ENCODE peak calls at places on chromosome 11, in four cellular contexts. One of them, this sample, is unnamed.

GRCh38 chr11:122434786-122435185 is 220.7 kb upstream of the UBASH3B start:
- DNase-seq in progenitor cell of endocrine pancreas: no peak
- DNase-seq in NCI-H345: no peak
- DNase-seq in activated CD4-positive, alpha-beta T cell treated with anti-CD3 and anti-CD28 coated beads for 48 hours: no peak
- DNase-seq in this sample: no peak

GRCh38 chr11:34269031-34269430 is 88.8 kb downstream of the ABTB2 start:
- DNase-seq in progenitor cell of endocrine pancreas: no peak
- DNase-seq in NCI-H345: no peak
- DNase-seq in activated CD4-positive, alpha-beta T cell treated with anti-CD3 and anti-CD28 coated beads for 48 hours: no peak
- DNase-seq in this sample: no peak

GRCh38 chr11:75715688-75716087 is 1.9 kb upstream of the MOGAT2 start:
- DNase-seq in progenitor cell of endocrine pancreas: no peak
- DNase-seq in NCI-H345: no peak
- DNase-seq in activated CD4-positive, alpha-beta T cell treated with anti-CD3 and anti-CD28 coated beads for 48 hours: no peak
- DNase-seq in this sample: no peak

GRCh38 chr11:129595043-129595962 is 219.7 kb downstream of the BARX2 start:
- DNase-seq in progenitor cell of endocrine pancreas: no peak
- DNase-seq in NCI-H345: no peak
- DNase-seq in activated CD4-positive, alpha-beta T cell treated with anti-CD3 and anti-CD28 coated beads for 48 hours: no peak
- DNase-seq in this sample: no peak

GRCh38 chr11:77126861-77127673 is 979 bp upstream of the MYO7A start:
- DNase-seq in progenitor cell of endocrine pancreas: peak
- DNase-seq in NCI-H345: peak
- DNase-seq in activated CD4-positive, alpha-beta T cell treated with anti-CD3 and anti-CD28 coated beads for 48 hours: peak
- DNase-seq in this sample: no peak

GRCh38 chr11:127385071-127385470 is 384.5 kb upstream of the KIRREL3 start:
- DNase-seq in progenitor cell of endocrine pancreas: no peak
- DNase-seq in NCI-H345: no peak
- DNase-seq in activated CD4-positive, alpha-beta T cell treated with anti-CD3 and anti-CD28 coated beads for 48 hours: no peak
- DNase-seq in this sample: no peak

GRCh38 chr11:134432776-134433175 is 20.7 kb upstream of the B3GAT1 start:
- DNase-seq in progenitor cell of endocrine pancreas: no peak
- DNase-seq in NCI-H345: no peak
- DNase-seq in activated CD4-positive, alpha-beta T cell treated with anti-CD3 and anti-CD28 coated beads for 48 hours: no peak
- DNase-seq in this sample: no peak

GRCh38 chr11:44927174-44927661 is 23.5 kb downstream of the TP53I11 start:
- DNase-seq in progenitor cell of endocrine pancreas: peak
- DNase-seq in NCI-H345: peak
- DNase-seq in activated CD4-positive, alpha-beta T cell treated with anti-CD3 and anti-CD28 coated beads for 48 hours: peak
- DNase-seq in this sample: peak

GRCh38 chr11:111944651-111945051 is 7.5 kb downstream of the DIXDC1 start:
- DNase-seq in progenitor cell of endocrine pancreas: no peak
- DNase-seq in NCI-H345: no peak
- DNase-seq in activated CD4-positive, alpha-beta T cell treated with anti-CD3 and anti-CD28 coated beads for 48 hours: peak
- DNase-seq in this sample: no peak

GRCh38 chr11:67117667-67118058 is 1.4 kb upstream of the KDM2A start:
- DNase-seq in progenitor cell of endocrine pancreas: no peak
- DNase-seq in NCI-H345: peak
- DNase-seq in activated CD4-positive, alpha-beta T cell treated with anti-CD3 and anti-CD28 coated beads for 48 hours: peak
- DNase-seq in this sample: no peak

GRCh38 chr11:120031156-120031555 is 106.8 kb downstream of the TRIM29 start:
- DNase-seq in progenitor cell of endocrine pancreas: no peak
- DNase-seq in NCI-H345: no peak
- DNase-seq in activated CD4-positive, alpha-beta T cell treated with anti-CD3 and anti-CD28 coated beads for 48 hours: no peak
- DNase-seq in this sample: no peak

GRCh38 chr11:79942071-79942470 is 501.2 kb upstream of the TENM4 start:
- DNase-seq in progenitor cell of endocrine pancreas: no peak
- DNase-seq in NCI-H345: no peak
- DNase-seq in activated CD4-positive, alpha-beta T cell treated with anti-CD3 and anti-CD28 coated beads for 48 hours: no peak
- DNase-seq in this sample: no peak

GRCh38 chr11:112886707-112887370 is 74.4 kb upstream of the NCAM1 start:
- DNase-seq in progenitor cell of endocrine pancreas: no peak
- DNase-seq in NCI-H345: no peak
- DNase-seq in activated CD4-positive, alpha-beta T cell treated with anti-CD3 and anti-CD28 coated beads for 48 hours: no peak
- DNase-seq in this sample: no peak

GRCh38 chr11:1531961-1532586 is 40.0 kb downstream of the DUSP8 start:
- DNase-seq in progenitor cell of endocrine pancreas: no peak
- DNase-seq in NCI-H345: no peak
- DNase-seq in activated CD4-positive, alpha-beta T cell treated with anti-CD3 and anti-CD28 coated beads for 48 hours: no peak
- DNase-seq in this sample: no peak

GRCh38 chr11:35354644-35355043 is 64.7 kb downstream of the SLC1A2 start:
- DNase-seq in progenitor cell of endocrine pancreas: no peak
- DNase-seq in NCI-H345: no peak
- DNase-seq in activated CD4-positive, alpha-beta T cell treated with anti-CD3 and anti-CD28 coated beads for 48 hours: no peak
- DNase-seq in this sample: no peak

GRCh38 chr11:61482513-61482912 is 26.0 kb upstream of the LRRC10B start:
- DNase-seq in progenitor cell of endocrine pancreas: peak
- DNase-seq in NCI-H345: no peak
- DNase-seq in activated CD4-positive, alpha-beta T cell treated with anti-CD3 and anti-CD28 coated beads for 48 hours: peak
- DNase-seq in this sample: no peak

GRCh38 chr11:12189543-12190235 is 79.3 kb downstream of the MICAL2 start:
- DNase-seq in progenitor cell of endocrine pancreas: no peak
- DNase-seq in NCI-H345: peak
- DNase-seq in activated CD4-positive, alpha-beta T cell treated with anti-CD3 and anti-CD28 coated beads for 48 hours: peak
- DNase-seq in this sample: no peak

GRCh38 chr11:11836676-11837231 is 5.0 kb upstream of the USP47 start:
- DNase-seq in progenitor cell of endocrine pancreas: no peak
- DNase-seq in NCI-H345: no peak
- DNase-seq in activated CD4-positive, alpha-beta T cell treated with anti-CD3 and anti-CD28 coated beads for 48 hours: no peak
- DNase-seq in this sample: no peak

GRCh38 chr11:85779956-85780640 is 30.8 kb downstream of the SYTL2 start:
- DNase-seq in progenitor cell of endocrine pancreas: no peak
- DNase-seq in NCI-H345: no peak
- DNase-seq in activated CD4-positive, alpha-beta T cell treated with anti-CD3 and anti-CD28 coated beads for 48 hours: no peak
- DNase-seq in this sample: no peak

GRCh38 chr11:26842883-26843282 is 121.0 kb upstream of the SLC5A12 start:
- DNase-seq in progenitor cell of endocrine pancreas: no peak
- DNase-seq in NCI-H345: no peak
- DNase-seq in activated CD4-positive, alpha-beta T cell treated with anti-CD3 and anti-CD28 coated beads for 48 hours: no peak
- DNase-seq in this sample: no peak

GRCh38 chr11:65329503-65329902 is 4.1 kb upstream of the DPF2 start:
- DNase-seq in progenitor cell of endocrine pancreas: no peak
- DNase-seq in NCI-H345: no peak
- DNase-seq in activated CD4-positive, alpha-beta T cell treated with anti-CD3 and anti-CD28 coated beads for 48 hours: no peak
- DNase-seq in this sample: no peak

GRCh38 chr11:65692367-65692766 is 19.7 kb upstream of the KAT5 start:
- DNase-seq in progenitor cell of endocrine pancreas: no peak
- DNase-seq in NCI-H345: no peak
- DNase-seq in activated CD4-positive, alpha-beta T cell treated with anti-CD3 and anti-CD28 coated beads for 48 hours: no peak
- DNase-seq in this sample: no peak

GRCh38 chr11:73184953-73185671 is 33.0 kb upstream of the P2RY2 start:
- DNase-seq in progenitor cell of endocrine pancreas: peak
- DNase-seq in NCI-H345: peak
- DNase-seq in activated CD4-positive, alpha-beta T cell treated with anti-CD3 and anti-CD28 coated beads for 48 hours: peak
- DNase-seq in this sample: peak

GRCh38 chr11:115632061-115632460 is 127.8 kb upstream of the CADM1 start:
- DNase-seq in progenitor cell of endocrine pancreas: no peak
- DNase-seq in NCI-H345: no peak
- DNase-seq in activated CD4-positive, alpha-beta T cell treated with anti-CD3 and anti-CD28 coated beads for 48 hours: no peak
- DNase-seq in this sample: no peak

GRCh38 chr11:17635551-17635938 is 83.8 kb upstream of the MYOD1 start:
- DNase-seq in progenitor cell of endocrine pancreas: no peak
- DNase-seq in NCI-H345: no peak
- DNase-seq in activated CD4-positive, alpha-beta T cell treated with anti-CD3 and anti-CD28 coated beads for 48 hours: no peak
- DNase-seq in this sample: no peak

GRCh38 chr11:32137263-32137662 is 46.4 kb downstream of the RCN1 start:
- DNase-seq in progenitor cell of endocrine pancreas: no peak
- DNase-seq in NCI-H345: no peak
- DNase-seq in activated CD4-positive, alpha-beta T cell treated with anti-CD3 and anti-CD28 coated beads for 48 hours: no peak
- DNase-seq in this sample: no peak

GRCh38 chr11:828501-829115 is 889 bp downstream of the CRACR2B start:
- DNase-seq in progenitor cell of endocrine pancreas: no peak
- DNase-seq in NCI-H345: no peak
- DNase-seq in activated CD4-positive, alpha-beta T cell treated with anti-CD3 and anti-CD28 coated beads for 48 hours: no peak
- DNase-seq in this sample: no peak

GRCh38 chr11:95506777-95507176 is 275.8 kb upstream of the SESN3 start:
- DNase-seq in progenitor cell of endocrine pancreas: no peak
- DNase-seq in NCI-H345: no peak
- DNase-seq in activated CD4-positive, alpha-beta T cell treated with anti-CD3 and anti-CD28 coated beads for 48 hours: no peak
- DNase-seq in this sample: no peak

GRCh38 chr11:116793476-116794096 is 1.9 kb upstream of the APOA5 start:
- DNase-seq in progenitor cell of endocrine pancreas: no peak
- DNase-seq in NCI-H345: no peak
- DNase-seq in activated CD4-positive, alpha-beta T cell treated with anti-CD3 and anti-CD28 coated beads for 48 hours: no peak
- DNase-seq in this sample: no peak

GRCh38 chr11:28566643-28567042 is 458.5 kb downstream of the METTL15 start:
- DNase-seq in progenitor cell of endocrine pancreas: peak
- DNase-seq in NCI-H345: no peak
- DNase-seq in activated CD4-positive, alpha-beta T cell treated with anti-CD3 and anti-CD28 coated beads for 48 hours: peak
- DNase-seq in this sample: no peak

GRCh38 chr11:131033151-131033651 is 116.9 kb upstream of the SNX19 start:
- DNase-seq in progenitor cell of endocrine pancreas: no peak
- DNase-seq in NCI-H345: no peak
- DNase-seq in activated CD4-positive, alpha-beta T cell treated with anti-CD3 and anti-CD28 coated beads for 48 hours: no peak
- DNase-seq in this sample: no peak

GRCh38 chr11:85109141-85109540 is 518.0 kb downstream of the DLG2 start:
- DNase-seq in progenitor cell of endocrine pancreas: no peak
- DNase-seq in NCI-H345: no peak
- DNase-seq in activated CD4-positive, alpha-beta T cell treated with anti-CD3 and anti-CD28 coated beads for 48 hours: no peak
- DNase-seq in this sample: no peak

GRCh38 chr11:111886844-111887243 is 7.5 kb downstream of the CFAP68 start:
- DNase-seq in progenitor cell of endocrine pancreas: no peak
- DNase-seq in NCI-H345: no peak
- DNase-seq in activated CD4-positive, alpha-beta T cell treated with anti-CD3 and anti-CD28 coated beads for 48 hours: no peak
- DNase-seq in this sample: no peak

GRCh38 chr11:100732949-100733348 is 45.9 kb downstream of the ARHGAP42 start:
- DNase-seq in progenitor cell of endocrine pancreas: no peak
- DNase-seq in NCI-H345: no peak
- DNase-seq in activated CD4-positive, alpha-beta T cell treated with anti-CD3 and anti-CD28 coated beads for 48 hours: no peak
- DNase-seq in this sample: no peak

GRCh38 chr11:5631969-5632635 is 7.3 kb downstream of the TRIM34 start:
- DNase-seq in progenitor cell of endocrine pancreas: no peak
- DNase-seq in NCI-H345: no peak
- DNase-seq in activated CD4-positive, alpha-beta T cell treated with anti-CD3 and anti-CD28 coated beads for 48 hours: no peak
- DNase-seq in this sample: no peak

GRCh38 chr11:72589802-72590761 is 84.1 kb downstream of the PDE2A start:
- DNase-seq in progenitor cell of endocrine pancreas: peak
- DNase-seq in NCI-H345: no peak
- DNase-seq in activated CD4-positive, alpha-beta T cell treated with anti-CD3 and anti-CD28 coated beads for 48 hours: peak
- DNase-seq in this sample: no peak

GRCh38 chr11:96228472-96228871 is 114.5 kb downstream of the MAML2 start:
- DNase-seq in progenitor cell of endocrine pancreas: no peak
- DNase-seq in NCI-H345: no peak
- DNase-seq in activated CD4-positive, alpha-beta T cell treated with anti-CD3 and anti-CD28 coated beads for 48 hours: no peak
- DNase-seq in this sample: no peak

This sample was measured in NCI-H748 treated with DMSO at 0.1 percent for 48 hours.